ENCODE peak calls at places on chromosomes 4 and X, in four cellular contexts. Z is lower leg skin; Q is GM12865; A is CD4-positive, alpha-beta T cell. W is an unnamed sample.
A peak's percentile ranks its signal among the peaks of the same experiment; 100 is the strongest.

GRCh38 chrX:74422576-74423288 is 1.4 kb downstream of the SLC16A2 start:
- DNase-seq in Z (no peak), Q (peak; percentile 1), A (no peak), W (peak; percentile 15)

GRCh38 chr4:76156635-76157034 is 8.4 kb upstream of the NUP54 start:
- DNase-seq in A (no peak), Z (no peak), Q (no peak), W (no peak)

GRCh38 chrX:46840946-46841740 is 4.3 kb downstream of the RP2 start:
- DNase-seq in Q (peak; percentile 11), A (no peak), Z (no peak), W (no peak)

GRCh38 chr4:2365054-2365912 is 53.2 kb downstream of the ZFYVE28 start:
- DNase-seq in Q (no peak), Z (no peak), A (no peak), W (no peak)

GRCh38 chr4:123517971-123518370 is 121.4 kb downstream of the SPRY1 start:
- DNase-seq in A (no peak), Q (no peak), Z (no peak), W (no peak)

GRCh38 chr4:123783936-123784335 is 387.3 kb downstream of the SPRY1 start:
- DNase-seq in Z (no peak), Q (no peak), A (no peak), W (no peak)

GRCh38 chrX:12901486-12901885 is 4.9 kb upstream of the TLR8 start:
- DNase-seq in A (peak; percentile 40), Z (peak; percentile 42), Q (peak; percentile 74), W (peak; percentile 43)

GRCh38 chrX:154121961-154122360 is 22.1 kb upstream of the OPN1LW start:
- DNase-seq in Q (no peak), Z (no peak), A (no peak), W (no peak)

GRCh38 chrX:129496625-129497024 is 26.7 kb downstream of the SMARCA1 start:
- DNase-seq in A (no peak), Z (no peak), Q (no peak), W (no peak)

GRCh38 chr4:98793658-98794057 is 135.2 kb upstream of the TSPAN5 start:
- DNase-seq in Q (no peak), Z (no peak), A (no peak), W (no peak)

GRCh38 chr4:56622176-56622575 is 58.9 kb downstream of the HOPX start:
- DNase-seq in Z (no peak), Q (no peak), A (no peak), W (no peak)

GRCh38 chrX:150150780-150151125 is 212.4 kb upstream of the MAMLD1 start:
- DNase-seq in Q (no peak), Z (no peak), A (no peak), W (no peak)

GRCh38 chr4:41668024-41668423 is 80.5 kb downstream of the PHOX2B start:
- DNase-seq in Z (no peak), A (no peak), Q (no peak), W (no peak)

GRCh38 chrX:46665232-46666162 is 91.9 kb downstream of the CHST7 start:
- DNase-seq in Z (no peak), Q (no peak), A (no peak), W (no peak)

GRCh38 chr4:169795585-169795984 is 37.8 kb upstream of the HPF1 start:
- DNase-seq in Z (no peak), Q (no peak), A (no peak), W (no peak)

GRCh38 chr4:39062094-39062493 is at the start of gene KLHL5:
- DNase-seq in Q (peak; percentile 19), A (no peak), Z (no peak), W (no peak)

GRCh38 chr4:4693755-4694295 is 152.0 kb upstream of the STX18 start:
- DNase-seq in Q (no peak), A (no peak), Z (no peak), W (no peak)

GRCh38 chr4:4694812-4695211 is 153.0 kb upstream of the STX18 start:
- DNase-seq in Z (no peak), Q (no peak), A (no peak), W (no peak)

GRCh38 chr4:4695497-4695896 is 153.6 kb upstream of the STX18 start:
- DNase-seq in A (no peak), Q (no peak), Z (no peak), W (no peak)

GRCh38 chr4:4693258-4693657 is 151.4 kb upstream of the STX18 start:
- DNase-seq in A (no peak), Z (no peak), Q (peak; percentile 75), W (no peak)

DNA sequence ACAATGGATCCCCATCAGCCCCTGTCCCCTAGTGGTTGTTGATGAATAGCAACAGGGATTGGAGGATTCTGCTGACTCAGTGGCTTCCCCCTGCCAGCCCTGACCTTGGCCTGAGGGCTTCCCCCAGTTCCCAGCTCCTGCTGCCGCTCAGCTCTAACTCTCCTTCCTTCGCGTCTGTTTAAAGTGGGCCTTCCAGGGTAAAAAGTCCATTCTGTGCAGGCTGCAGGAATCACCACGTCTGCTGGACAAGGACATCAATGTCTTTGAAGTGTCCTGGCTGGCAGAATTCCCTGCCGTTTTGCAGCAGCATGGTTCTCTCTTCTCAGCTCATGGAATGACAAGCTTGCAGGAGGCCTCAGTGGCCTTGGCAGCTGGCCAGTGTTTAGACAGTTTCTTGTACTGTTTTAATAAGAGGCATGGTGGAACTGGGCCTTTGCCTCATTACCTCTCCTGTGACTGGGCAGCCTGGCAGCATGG is 152.5 kb upstream of the STX18 start:
- DNase-seq in Z (no peak), Q (peak; percentile 7), A (no peak), W (no peak)
- TF ChIP-seq CTCF in Z (no peak), Q (peak; percentile 23), A (no peak), W (no peak)

DNA sequence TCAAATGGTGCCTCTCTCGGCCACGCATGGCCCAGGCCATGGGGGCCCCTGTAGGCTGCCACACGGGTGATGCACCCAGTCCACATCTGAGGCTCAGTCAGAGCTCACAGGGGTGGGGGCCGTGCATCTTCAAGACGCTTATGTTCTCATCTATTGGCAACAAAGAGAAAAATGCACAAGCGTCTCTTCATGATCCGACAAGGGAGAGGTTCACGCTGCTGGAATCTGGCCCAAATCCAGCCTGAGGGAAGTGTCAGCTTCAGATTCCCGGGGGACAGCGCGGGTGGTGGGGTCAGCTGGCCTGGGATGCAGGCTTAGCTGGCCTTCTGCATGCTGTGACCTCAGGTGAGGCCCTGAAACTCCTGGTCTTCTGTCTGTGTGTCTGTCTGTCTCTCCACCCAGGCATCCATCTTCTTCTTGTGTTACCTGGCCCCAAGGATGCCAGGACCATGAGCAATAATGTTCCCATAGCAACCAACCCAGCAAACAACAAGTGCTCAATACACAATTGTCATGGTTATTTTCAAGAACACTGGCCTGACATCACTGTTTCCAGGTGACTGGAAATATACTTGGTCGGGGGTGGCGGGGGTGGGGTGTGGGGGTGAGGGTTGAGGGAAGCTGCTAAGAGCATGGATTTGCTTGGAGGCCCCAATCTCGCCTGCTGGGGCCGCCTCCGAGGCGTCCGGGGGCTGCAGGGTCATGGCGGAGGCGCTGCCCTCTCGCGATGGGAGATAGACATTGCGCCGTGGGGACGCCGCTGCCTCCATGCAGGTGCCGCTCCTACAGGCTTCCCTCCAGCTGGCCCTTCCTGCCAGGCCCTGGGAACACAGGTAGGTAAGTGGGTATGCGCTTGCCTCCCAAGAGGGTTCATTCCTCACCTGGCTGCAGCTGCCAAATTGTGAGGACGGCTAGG is 48.3 kb downstream of the ABLIM2 start:
- DNase-seq in A (no peak), Q (peak; percentile 18), Z (no peak), W (no peak)
- TF ChIP-seq CTCF in A (no peak), Q (peak; percentile 28), Z (no peak), W (no peak)

GRCh38 chrX:135544338-135544948 is 24.0 kb downstream of the INTS6L start:
- DNase-seq in A (no peak), Z (no peak), Q (no peak), W (no peak)

GRCh38 chrX:135549519-135549918 is 29.1 kb downstream of the INTS6L start:
- DNase-seq in Q (no peak), A (no peak), Z (no peak), W (no peak)

GRCh38 chrX:135543924-135544323 is 23.5 kb downstream of the INTS6L start:
- DNase-seq in Z (no peak), Q (peak; percentile 37), A (no peak), W (peak; percentile 17)
- TF ChIP-seq CTCF in Z (no peak), Q (peak; percentile 33), A (peak; percentile 38), W (peak; percentile 14)

GRCh38 chrX:43595931-43596330 is 60.2 kb upstream of the MAOA start:
- DNase-seq in Z (no peak), A (no peak), Q (no peak), W (no peak)
- TF ChIP-seq CTCF in Z (no peak), A (no peak), Q (no peak), W (no peak)

DNA sequence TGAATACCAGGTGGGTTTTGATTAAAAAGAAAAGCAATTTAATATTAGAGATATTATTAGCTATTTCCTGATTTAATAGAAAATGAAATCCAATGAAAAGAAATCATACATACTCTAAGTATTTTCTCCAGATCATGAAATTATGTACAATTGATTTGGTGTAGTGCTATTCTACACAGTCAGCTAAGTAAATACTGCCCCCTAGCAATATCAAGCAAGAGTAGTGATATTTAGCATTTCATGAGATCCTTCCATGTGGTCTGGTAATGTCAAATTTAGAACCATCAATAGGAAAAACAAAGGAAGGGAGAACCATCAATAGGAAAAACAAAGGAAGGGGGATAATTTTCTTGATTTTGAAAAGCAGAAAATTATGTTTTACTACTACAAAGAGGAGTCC is 114.6 kb downstream of the TBCK start:
- DNase-seq in A (no peak), Q (no peak), Z (no peak), W (no peak)
- TF ChIP-seq CTCF in A (peak; percentile 47), Q (no peak), Z (no peak), W (peak; percentile 15)

DNA sequence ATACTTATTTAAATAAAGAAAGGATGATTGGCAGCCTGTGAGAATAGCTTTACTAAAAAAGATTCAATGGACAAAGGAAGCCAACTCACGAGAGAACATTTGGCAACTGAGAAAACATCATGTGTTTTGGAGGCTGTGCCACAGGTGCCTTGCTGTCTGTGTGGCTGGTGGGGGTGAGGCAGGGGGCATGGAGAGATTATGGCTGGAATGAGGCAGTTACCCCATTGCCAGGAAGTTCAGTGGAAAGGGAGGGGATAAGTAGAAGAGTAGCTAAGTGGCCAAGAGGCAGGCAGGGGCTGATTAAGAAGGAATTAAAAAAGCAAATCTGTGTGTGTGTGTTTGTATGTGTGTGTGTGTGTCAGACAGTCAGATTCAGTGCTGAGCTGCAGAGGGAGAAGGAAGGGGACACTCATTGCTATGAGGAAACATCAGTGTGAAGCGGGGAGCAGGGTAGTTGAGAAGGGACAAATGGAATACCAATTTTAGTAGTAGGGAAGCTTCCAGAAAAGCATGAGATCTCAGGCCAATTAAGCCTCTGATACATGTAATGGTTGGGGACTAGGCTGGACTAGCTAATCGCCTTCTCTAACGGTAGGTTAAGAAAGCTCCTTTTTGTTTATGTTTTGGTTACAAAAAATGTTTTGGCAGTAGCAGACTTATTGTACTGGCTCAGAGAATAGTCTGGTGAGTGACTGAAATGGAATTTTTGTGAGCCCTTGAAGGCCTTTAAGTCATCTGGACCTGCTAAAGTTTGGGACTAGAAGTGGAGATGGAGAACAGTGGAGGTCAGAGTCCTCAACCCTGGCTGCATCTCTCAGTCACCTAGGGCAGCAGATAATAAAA is 18.5 kb downstream of the TMEM164 start:
- DNase-seq in A (no peak), Z (no peak), Q (no peak), W (no peak)
- TF ChIP-seq CTCF in A (no peak), Z (no peak), Q (no peak), W (no peak)

GRCh38 chrX:8144925-8145324 is 26.1 kb downstream of the VCX2 start:
- DNase-seq in Q (no peak), Z (no peak), A (no peak), W (no peak)

GRCh38 chrX:8147216-8147615 is 23.9 kb downstream of the VCX2 start:
- DNase-seq in Z (no peak), A (no peak), Q (no peak), W (no peak)
- TF ChIP-seq CTCF in Z (no peak), A (no peak), Q (no peak), W (no peak)